ENCODE peak calls at places on chromosomes 3 and 15, in seven cellular contexts. I is hepatocyte, E is keratinocyte, F is GM23338, R is cardiac muscle cell, C is psoas muscle, Z is mesothelial cell of epicardium. X is an unnamed sample.

GRCh38 chr15:59838900-59839299 is 149.8 kb upstream of the BNIP2 start:
- DNase-seq in I (no peak), E (no peak), F (no peak), R (no peak), C (no peak), Z (no peak), X (no peak)

GRCh38 chr15:62253294-62253693 is 88.2 kb upstream of the C2CD4B start:
- DNase-seq in I (no peak), E (no peak), F (peak; percentile 24), R (peak; percentile 8), C (no peak), Z (no peak), X (no peak)

GRCh38 chr3:165196577-165197561 is 685 bp upstream of the SLITRK3 start:
- DNase-seq in I (peak; percentile 31), E (no peak), F (peak; percentile 55), R (no peak), C (no peak), Z (no peak), X (no peak)

GRCh38 chr3:172307143-172307560 is 141.1 kb downstream of the GHSR start:
- DNase-seq in I (peak; percentile 51), E (peak; percentile 17), F (no peak), R (peak; percentile 49), C (no peak), Z (no peak), X (no peak)

GRCh38 chr3:152438706-152439105 is 170.0 kb downstream of the MBNL1 start:
- DNase-seq in I (no peak), E (no peak), F (no peak), R (no peak), C (no peak), Z (no peak), X (no peak)

GRCh38 chr3:184277366-184277765 is 1.5 kb downstream of the ECE2 start:
- DNase-seq in I (no peak), E (no peak), F (no peak), R (no peak), C (no peak), Z (no peak), X (no peak)

GRCh38 chr15:63449711-63450110 is 54.7 kb upstream of the USP3 start:
- DNase-seq in I (peak; percentile 47), E (no peak), F (peak; percentile 61), R (peak; percentile 15), C (no peak), Z (no peak), X (no peak)

GRCh38 chr3:193788189-193788946 is 195.4 kb downstream of the OPA1 start:
- DNase-seq in I (peak; percentile 87), E (no peak), F (peak; percentile 88), R (peak; percentile 78), C (peak; percentile 75), Z (peak; percentile 58), X (peak; percentile 31)

GRCh38 chr15:83571820-83572707 is 81.9 kb upstream of the ADAMTSL3 start:
- DNase-seq in I (peak; percentile 23), E (no peak), F (peak; percentile 76), R (peak; percentile 53), C (no peak), Z (no peak), X (no peak)

GRCh38 chr3:183584914-183585280 is 29.4 kb upstream of the KLHL6 start:
- DNase-seq in I (no peak), E (no peak), F (no peak), R (no peak), C (no peak), Z (no peak), X (no peak)

GRCh38 chr3:158649791-158650190 is 5.5 kb downstream of the GFM1 start:
- DNase-seq in I (no peak), E (no peak), F (no peak), R (no peak), C (no peak), Z (no peak), X (no peak)

GRCh38 chr3:125694761-125695294 is 99.5 kb upstream of the OSBPL11 start:
- DNase-seq in I (no peak), E (no peak), F (no peak), R (no peak), C (no peak), Z (no peak), X (no peak)

GRCh38 chr3:41265823-41266273 is 66.5 kb downstream of the CTNNB1 start:
- DNase-seq in I (no peak), E (no peak), F (no peak), R (peak; percentile 87), C (no peak), Z (no peak), X (no peak)

GRCh38 chr15:21261965-21262850 is 178.1 kb downstream of the POTEB3 start:
- DNase-seq in I (peak; percentile 23), E (no peak), F (no peak), R (no peak), C (peak; percentile 62), Z (peak; percentile 50), X (peak; percentile 27)

GRCh38 chr3:23882487-23882918 is 34.3 kb downstream of the NKIRAS1 start:
- DNase-seq in I (no peak), E (no peak), F (no peak), R (no peak), C (no peak), Z (no peak), X (no peak)

GRCh38 chr15:77634266-77634962 is 1.7 kb upstream of the LINGO1 start:
- DNase-seq in I (peak; percentile 84), E (peak; percentile 40), F (peak; percentile 94), R (peak; percentile 68), C (peak; percentile 67), Z (peak; percentile 76), X (peak; percentile 33)

GRCh38 chr15:79028411-79028964 is 62.1 kb downstream of the RASGRF1 start:
- DNase-seq in I (peak; percentile 64), E (no peak), F (peak; percentile 80), R (peak; percentile 56), C (no peak), Z (peak; percentile 55), X (peak; percentile 49)

GRCh38 chr15:31091531-31091930 is 10.0 kb downstream of the TRPM1 start:
- DNase-seq in I (no peak), E (no peak), F (no peak), R (peak; percentile 17), C (no peak), Z (no peak), X (no peak)

GRCh38 chr3:25412269-25412668 is 15.8 kb upstream of the RARB start:
- DNase-seq in I (peak; percentile 50), E (no peak), F (no peak), R (no peak), C (no peak), Z (no peak), X (no peak)

GRCh38 chr3:138625707-138626365 is 17.3 kb downstream of the FAIM start:
- DNase-seq in I (no peak), E (peak; percentile 62), F (no peak), R (peak; percentile 33), C (no peak), Z (no peak), X (no peak)

GRCh38 chr3:94525039-94525438 is 462.2 kb downstream of the NSUN3 start:
- DNase-seq in I (peak; percentile 69), E (no peak), F (peak; percentile 8), R (peak; percentile 39), C (no peak), Z (peak; percentile 47), X (no peak)

GRCh38 chr3:32712506-32713055 is 27.6 kb downstream of the CNOT10 start:
- DNase-seq in I (no peak), E (no peak), F (no peak), R (no peak), C (no peak), Z (no peak), X (no peak)

GRCh38 chr3:129182390-129183180 is 1.1 kb downstream of the CNBP start:
- DNase-seq in I (no peak), E (no peak), F (peak; percentile 63), R (peak; percentile 38), C (no peak), Z (peak; percentile 41), X (no peak)

GRCh38 chr3:58679451-58679850 is 12.9 kb upstream of the FAM3D start:
- DNase-seq in I (peak; percentile 32), E (no peak), F (no peak), R (no peak), C (no peak), Z (no peak), X (no peak)

GRCh38 chr15:65303687-65304392 is 637 bp upstream of the RNU5B-1 start:
- DNase-seq in I (peak; percentile 71), E (no peak), F (peak; percentile 81), R (peak; percentile 70), C (peak; percentile 68), Z (peak; percentile 66), X (no peak)

GRCh38 chr3:156218353-156218744 is 98.0 kb downstream of the KCNAB1 start:
- DNase-seq in I (no peak), E (no peak), F (no peak), R (no peak), C (no peak), Z (no peak), X (no peak)

GRCh38 chr3:411183-411681 is 214.7 kb downstream of the CHL1 start:
- DNase-seq in I (no peak), E (no peak), F (no peak), R (no peak), C (no peak), Z (no peak), X (no peak)

GRCh38 chr3:409011-409410 is 212.4 kb downstream of the CHL1 start:
- DNase-seq in I (no peak), E (no peak), F (no peak), R (no peak), C (no peak), Z (no peak), X (no peak)

GRCh38 chr3:414063-414462 is 217.5 kb downstream of the CHL1 start:
- DNase-seq in I (peak; percentile 49), E (no peak), F (peak; percentile 52), R (peak; percentile 12), C (no peak), Z (no peak), X (no peak)
- TF ChIP-seq CTCF in I (peak; percentile 54), E (no peak), F (no peak), R (peak; percentile 24), C (peak; percentile 50), Z (peak; percentile 83), X (no peak)

GRCh38 chr3:68889328-68889727 is 43.0 kb downstream of the TAFA4 start:
- DNase-seq in I (no peak), E (no peak), F (peak; percentile 38), R (no peak), C (no peak), Z (no peak), X (no peak)

GRCh38 chr3:68892297-68892696 is 40.0 kb downstream of the TAFA4 start:
- DNase-seq in I (no peak), E (no peak), F (no peak), R (no peak), C (no peak), Z (no peak), X (no peak)

GRCh38 chr3:68893600-68894239 is 38.6 kb downstream of the TAFA4 start:
- DNase-seq in I (peak; percentile 48), E (no peak), F (peak; percentile 67), R (peak; percentile 53), C (no peak), Z (no peak), X (no peak)
- TF ChIP-seq CTCF in I (peak; percentile 64), E (peak; percentile 16), F (no peak), R (peak; percentile 30), C (peak; percentile 60), Z (peak; percentile 78), X (no peak)

GRCh38 chr3:168620854-168621253 is 525.1 kb upstream of the GOLIM4 start:
- DNase-seq in I (peak; percentile 66), E (no peak), F (peak; percentile 88), R (peak; percentile 37), C (no peak), Z (peak; percentile 41), X (no peak)
- TF ChIP-seq CTCF in I (peak; percentile 64), E (no peak), F (peak; percentile 95), R (peak; percentile 55), C (no peak), Z (peak; percentile 6), X (no peak)

GRCh38 chr3:52792413-52792812 is 2.2 kb upstream of the ITIH3 start:
- DNase-seq in I (no peak), E (no peak), F (peak; percentile 71), R (no peak), C (no peak), Z (no peak), X (no peak)
- TF ChIP-seq CTCF in I (no peak), E (no peak), F (peak; percentile 65), R (peak; percentile 26), C (no peak), Z (no peak), X (no peak)

X was measured in omental fat pad.